ENCODE peak calls at places on chromosome 6, in four cellular contexts. M, K, C and P are unnamed samples.

GRCh38 chr6:98832282-98833100 is 1.9 kb upstream of the POU3F2 start:
- DNase-seq in C (no peak), K (no peak), M (no peak), P (peak)

GRCh38 chr6:157314705-157315321 is 8.5 kb downstream of the TMEM242 start:
- DNase-seq in C (peak), M (peak), K (no peak), P (peak)

GRCh38 chr6:20572288-20572687 is 38.0 kb downstream of the CDKAL1 start:
- DNase-seq in K (no peak), C (no peak), M (no peak), P (no peak)

GRCh38 chr6:52672422-52673025 is 1.6 kb downstream of the TMEM14A start:
- DNase-seq in M (peak), K (no peak), C (no peak), P (no peak)

GRCh38 chr6:108133594-108134179 is 32.1 kb upstream of the NR2E1 start:
- DNase-seq in K (no peak), C (peak), M (peak), P (peak)

GRCh38 chr6:138422861-138423260 is 18.8 kb downstream of the HEBP2 start:
- DNase-seq in K (no peak), M (no peak), C (no peak), P (no peak)

GRCh38 chr6:14452567-14453527 is 335.3 kb downstream of the CD83 start:
- DNase-seq in K (no peak), C (no peak), M (no peak), P (no peak)

GRCh38 chr6:107805504-107805903 is 18.6 kb downstream of the SCML4 start:
- DNase-seq in K (no peak), C (no peak), M (no peak), P (no peak)

GRCh38 chr6:130675072-130675471 is 152.1 kb upstream of the SMLR1 start:
- DNase-seq in M (peak), K (no peak), C (no peak), P (no peak)

GRCh38 chr6:70395301-70395672 is 18.0 kb upstream of the FAM135A start:
- DNase-seq in M (no peak), K (no peak), C (no peak), P (no peak)

GRCh38 chr6:70396796-70397729 is 16.2 kb upstream of the FAM135A start:
- DNase-seq in C (no peak), K (no peak), M (no peak), P (no peak)

GRCh38 chr6:70396163-70396562 is 17.1 kb upstream of the FAM135A start:
- DNase-seq in K (no peak), M (peak), C (no peak), P (no peak)

GRCh38 chr6:70394518-70395300 is 18.6 kb upstream of the FAM135A start:
- DNase-seq in C (no peak), M (peak), K (no peak), P (no peak)

GRCh38 chr6:70398783-70399730 is 14.3 kb upstream of the FAM135A start:
- DNase-seq in M (peak), K (no peak), C (no peak), P (no peak)
- H3K4me3 ChIP-seq in M (no peak), K (no peak), C (no peak), P (no peak)

GRCh38 chr6:131867744-131868143 is 59.9 kb downstream of the ENPP1 start:
- DNase-seq in M (no peak), C (no peak), K (no peak), P (no peak)
- H3K4me3 ChIP-seq in M (no peak), C (no peak), K (no peak), P (no peak)

GRCh38 chr6:131819507-131820228 is 11.8 kb downstream of the ENPP1 start:
- DNase-seq in C (peak), M (no peak), K (no peak), P (no peak)

GRCh38 chr6:131821408-131821807 is 13.6 kb downstream of the ENPP1 start:
- DNase-seq in C (no peak), M (peak), K (no peak), P (no peak)

GRCh38 chr6:131823276-131823902 is 15.6 kb downstream of the ENPP1 start:
- DNase-seq in C (no peak), K (no peak), M (no peak), P (no peak)

GRCh38 chr6:131825946-131826345 is 18.1 kb downstream of the ENPP1 start:
- DNase-seq in C (no peak), M (no peak), K (no peak), P (no peak)

DNA sequence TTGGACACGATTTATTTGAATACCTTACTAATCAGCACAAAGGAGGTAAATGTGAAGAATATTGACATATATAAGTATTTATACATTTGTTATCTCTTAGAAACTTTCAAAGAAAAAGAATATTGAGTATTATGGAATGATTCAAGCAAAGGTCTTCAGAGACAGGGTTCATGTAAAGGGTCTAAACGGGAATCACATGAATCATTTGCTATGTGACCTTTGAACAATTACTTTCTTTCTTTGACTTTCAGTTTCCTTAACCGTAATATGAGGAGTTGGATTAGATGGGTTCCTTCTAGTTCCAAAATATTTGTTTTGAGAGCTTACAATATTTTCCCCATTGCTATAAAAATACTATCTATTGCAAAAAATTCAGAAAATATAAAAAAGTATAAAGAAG is 14.3 kb downstream of the ENPP1 start:
- DNase-seq in C (no peak), K (no peak), M (peak), P (no peak)
- H3K4me3 ChIP-seq in C (no peak), K (no peak), M (no peak), P (no peak)

GRCh38 chr6:37103169-37104039 is 66.5 kb upstream of the PIM1 start:
- DNase-seq in K (no peak), C (no peak), M (peak), P (no peak)
- H3K4me3 ChIP-seq in K (no peak), C (peak), M (peak), P (peak)

GRCh38 chr6:25041676-25042598 is 106.2 kb upstream of the RIPOR2 start:
- DNase-seq in K (no peak), C (no peak), M (peak), P (no peak)
- H3K4me3 ChIP-seq in K (no peak), C (no peak), M (peak), P (no peak)

GRCh38 chr6:40588480-40588879 is 1.3 kb upstream of the LRFN2 start:
- DNase-seq in M (no peak), C (no peak), K (no peak), P (no peak)

GRCh38 chr6:40586369-40586768 is 795 bp downstream of the LRFN2 start:
- DNase-seq in K (no peak), C (no peak), M (no peak), P (no peak)

GRCh38 chr6:40588070-40588384 is 863 bp upstream of the LRFN2 start:
- DNase-seq in K (no peak), M (no peak), C (no peak), P (no peak)

GRCh38 chr6:40586800-40587201 is 363 bp downstream of the LRFN2 start:
- DNase-seq in M (no peak), K (no peak), C (no peak), P (no peak)

DNA sequence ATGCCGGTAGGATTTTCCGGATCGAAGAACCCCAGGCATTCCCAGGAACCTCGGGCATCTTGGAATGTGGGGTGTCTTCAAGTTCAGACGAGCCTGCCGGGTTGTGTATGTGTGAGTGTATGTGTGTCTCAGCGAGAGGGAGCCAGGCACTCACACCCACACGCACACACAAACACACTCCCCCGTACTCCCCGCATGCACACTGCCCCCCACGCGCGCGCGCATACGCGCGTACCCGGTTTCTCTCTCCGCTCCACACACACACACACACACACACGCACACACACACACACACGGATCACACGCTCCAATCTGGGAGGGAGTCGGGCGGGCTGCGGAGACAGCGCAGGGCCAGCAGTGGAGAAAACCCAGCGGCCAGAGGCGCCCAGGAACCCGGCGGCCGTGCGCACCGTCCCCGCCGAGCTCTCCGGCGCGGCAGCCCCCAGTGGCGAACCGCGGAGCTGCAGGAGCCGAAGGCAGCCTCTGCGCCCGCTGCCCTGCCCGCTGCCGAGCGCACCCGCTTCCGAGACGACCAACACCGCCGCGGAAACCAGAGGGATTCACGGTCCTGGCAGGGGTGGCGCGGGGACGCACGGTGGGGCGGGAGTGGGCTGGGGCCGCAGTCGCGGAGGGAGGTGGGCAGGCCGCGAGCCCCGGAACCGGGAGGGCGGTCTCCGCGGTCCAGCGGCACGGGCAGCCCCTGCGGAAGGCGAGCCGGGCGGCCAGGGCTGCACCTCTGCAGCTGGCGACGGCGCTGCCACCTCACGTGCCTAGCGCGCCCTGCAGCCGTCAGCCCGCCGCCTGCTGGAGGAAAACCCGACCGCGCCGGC is at the start of gene LRFN2:
- DNase-seq in C (peak), M (peak), K (no peak), P (peak)
- H3K4me3 ChIP-seq in C (peak), M (peak), K (peak), P (peak)

GRCh38 chr6:42166444-42167141 is 6.6 kb upstream of the GUCA1A start:
- DNase-seq in K (peak), C (peak), M (peak), P (peak)
- H3K4me3 ChIP-seq in K (no peak), C (no peak), M (no peak), P (no peak)